ENCODE peak calls at places on chromosomes 2 and 18, in nine cellular contexts. I is stimulated activated CD4-positive, alpha-beta T cell treated with anti-CD3 and anti-CD28 coated beads, TNF-alpha, amount 100 ng/mL, for 48 hours; B is RPMI8226; G is activated naive CD4-positive, alpha-beta T cell treated with anti-CD3 and anti-CD28 coated beads, Interleukin-2, amount 10 ng/mL, durations not matched to agents 7 days and 5 days; S is AG08396; J is effector memory CD4-positive, alpha-beta T cell; H is astrocyte of the spinal cord; D is non-pigmented ciliary epithelial cell; Q is T-helper 22 cell. U is an unnamed sample.

GRCh38 chr2:229920011-229920781 is 1.6 kb downstream of the TRIP12 start:
- DNase-seq in I (no peak), B (no peak), G (peak; percentile 37), S (peak; percentile 19), J (peak; percentile 18), H (peak; percentile 37), D (no peak), Q (no peak), U (no peak)

GRCh38 chr2:104836253-104836652 is 17.7 kb upstream of the POU3F3 start:
- DNase-seq in I (no peak), B (no peak), G (no peak), S (no peak), J (no peak), H (no peak), D (no peak), Q (no peak), U (no peak)

GRCh38 chr18:29083545-29083944 is 906.6 kb upstream of the CDH2 start:
- DNase-seq in I (no peak), B (no peak), G (no peak), S (peak; percentile 4), J (no peak), H (peak; percentile 42), D (no peak), Q (no peak), U (no peak)

GRCh38 chr18:77114564-77115391 is 17.8 kb downstream of the MBP start:
- DNase-seq in I (no peak), B (no peak), G (no peak), S (peak; percentile 83), J (no peak), H (peak; percentile 61), D (no peak), Q (no peak), U (peak; percentile 75)

GRCh38 chr2:69695850-69696216 is 46.1 kb upstream of the ANXA4 start:
- DNase-seq in I (no peak), B (no peak), G (no peak), S (no peak), J (no peak), H (no peak), D (no peak), Q (no peak), U (no peak)

GRCh38 chr2:237471457-237472186 is 15.4 kb upstream of the MLPH start:
- DNase-seq in I (no peak), B (peak; percentile 13), G (peak; percentile 51), S (peak; percentile 74), J (no peak), H (peak; percentile 67), D (no peak), Q (no peak), U (no peak)

GRCh38 chr2:138269726-138270125 is 231.8 kb upstream of the SPOPL start:
- DNase-seq in I (no peak), B (no peak), G (no peak), S (no peak), J (no peak), H (no peak), D (no peak), Q (no peak), U (no peak)

GRCh38 chr2:171083426-171083825 is 77.3 kb downstream of the TLK1 start:
- DNase-seq in I (no peak), B (no peak), G (no peak), S (no peak), J (no peak), H (no peak), D (no peak), Q (no peak), U (no peak)

GRCh38 chr2:135962401-135963138 is 22.9 kb downstream of the DARS1 start:
- DNase-seq in I (no peak), B (no peak), G (no peak), S (no peak), J (no peak), H (no peak), D (no peak), Q (no peak), U (no peak)

GRCh38 chr18:65751145-65752085 is 603 bp downstream of the CDH7 start:
- DNase-seq in I (no peak), B (no peak), G (no peak), S (no peak), J (no peak), H (no peak), D (no peak), Q (no peak), U (no peak)

GRCh38 chr2:117917223-117917917 is 96.5 kb downstream of the CCDC93 start:
- DNase-seq in I (no peak), B (no peak), G (no peak), S (no peak), J (no peak), H (no peak), D (no peak), Q (no peak), U (no peak)

U was measured in smooth muscle cell of the brain vasculature.